ENCODE peak calls at places on chromosome 19, in eight cellular contexts. L, P, J, C, R, T, Z and V are unnamed samples.

GRCh38 chr19:54325194-54325621 is 12.2 kb upstream of the LILRA5 start:
- DNase-seq in Z (no peak), T (no peak), P (peak), J (no peak), L (peak), R (no peak), C (peak), V (peak)

GRCh38 chr19:3383121-3383722 is 16.8 kb downstream of the NFIC start:
- DNase-seq in L (peak), T (no peak), C (peak), J (peak), Z (peak), R (no peak), P (no peak), V (no peak)

GRCh38 chr19:8578642-8579265 is 1.5 kb upstream of the MYO1F start:
- DNase-seq in R (peak), T (peak), P (no peak), J (peak), L (peak), C (peak), Z (peak), V (peak)

GRCh38 chr19:10189631-10190425 is 4.9 kb downstream of the DNMT1 start:
- DNase-seq in P (no peak), Z (no peak), R (no peak), T (no peak), J (no peak), L (no peak), C (no peak), V (peak)

GRCh38 chr19:52492991-52493470 is 34.4 kb upstream of the ZNF808 start:
- DNase-seq in T (no peak), L (no peak), C (no peak), P (no peak), Z (no peak), R (no peak), J (no peak), V (no peak)

GRCh38 chr19:29598036-29598435 is 8.0 kb upstream of the POP4 start:
- DNase-seq in Z (no peak), J (no peak), C (no peak), T (no peak), R (no peak), L (no peak), P (no peak), V (no peak)

GRCh38 chr19:16363133-16363851 is 38.7 kb downstream of the KLF2 start:
- DNase-seq in L (no peak), P (no peak), C (no peak), T (no peak), J (no peak), Z (no peak), R (peak), V (no peak)

GRCh38 chr19:44202470-44202869 is 9.9 kb upstream of the ZNF227 start:
- DNase-seq in T (no peak), L (no peak), P (no peak), Z (no peak), J (no peak), C (no peak), R (no peak), V (no peak)

GRCh38 chr19:5903054-5903501 is 512 bp downstream of the NDUFA11 start:
- DNase-seq in T (no peak), R (no peak), L (no peak), Z (no peak), P (peak), C (no peak), J (no peak), V (peak)

GRCh38 chr19:29927944-29928669 is 13.9 kb upstream of the URI1 start:
- DNase-seq in L (no peak), R (no peak), C (no peak), T (no peak), Z (no peak), J (no peak), P (no peak), V (no peak)

GRCh38 chr19:7294571-7295212 is 478 bp upstream of the INSR start:
- DNase-seq in L (peak), P (peak), T (peak), R (peak), Z (peak), C (peak), J (peak), V (peak)

GRCh38 chr19:13978306-13978705 is 26.0 kb downstream of the DCAF15 start:
- DNase-seq in L (peak), T (peak), Z (peak), C (peak), P (no peak), J (peak), R (peak), V (peak)

GRCh38 chr19:43934985-43935708 is at the start of gene ZNF45:
- DNase-seq in C (peak), R (peak), L (peak), J (peak), P (peak), Z (peak), T (peak), V (peak)

GRCh38 chr19:55283548-55284393 is at the start of gene BRSK1:
- DNase-seq in J (peak), R (peak), Z (no peak), L (peak), P (peak), T (no peak), C (no peak), V (no peak)

GRCh38 chr19:19185853-19186728 is 5.9 kb downstream of the BORCS8 start:
- DNase-seq in L (peak), P (no peak), J (no peak), C (no peak), T (no peak), R (peak), Z (no peak), V (peak)

GRCh38 chr19:3632739-3633558 is 6.4 kb upstream of the CACTIN start:
- DNase-seq in L (no peak), P (no peak), Z (no peak), T (no peak), R (no peak), C (no peak), J (no peak), V (no peak)

GRCh38 chr19:41495589-41495988 is 52.6 kb downstream of the ERICH4 start:
- DNase-seq in L (no peak), C (no peak), Z (no peak), J (no peak), P (no peak), R (no peak), T (no peak), V (no peak)

GRCh38 chr19:41499899-41500298 is 56.9 kb downstream of the ERICH4 start:
- DNase-seq in J (no peak), P (no peak), C (no peak), T (no peak), Z (no peak), L (no peak), R (no peak), V (no peak)

GRCh38 chr19:41505105-41505504 is 62.1 kb downstream of the ERICH4 start:
- DNase-seq in C (no peak), J (no peak), L (no peak), R (no peak), P (no peak), T (no peak), Z (no peak), V (no peak)

GRCh38 chr19:41501854-41502253 is 58.9 kb downstream of the ERICH4 start:
- DNase-seq in J (no peak), T (no peak), C (no peak), P (no peak), L (no peak), R (no peak), Z (no peak), V (no peak)

GRCh38 chr19:41500443-41500842 is 57.5 kb downstream of the ERICH4 start:
- DNase-seq in T (no peak), Z (no peak), L (no peak), J (no peak), R (no peak), C (no peak), P (no peak), V (no peak)
- TF ChIP-seq POLR2A in T (peak), Z (no peak), L (no peak), J (no peak), R (no peak), C (no peak), P (no peak), V (no peak)

GRCh38 chr19:12139885-12140544 is at the start of gene ZNF20:
- DNase-seq in J (peak), Z (peak), T (peak), R (peak), C (peak), P (peak), L (peak), V (peak)
- TF ChIP-seq POLR2A in J (no peak), Z (no peak), T (peak), R (peak), C (no peak), P (peak), L (peak), V (peak)

GRCh38 chr19:35039881-35040456 is 1.6 kb upstream of the HPN start:
- DNase-seq in J (no peak), Z (no peak), P (no peak), R (no peak), L (no peak), C (no peak), T (no peak), V (no peak)

GRCh38 chr19:35041548-35042055 is at the start of gene HPN:
- DNase-seq in P (no peak), C (no peak), Z (no peak), J (no peak), T (no peak), L (no peak), R (peak), V (no peak)

GRCh38 chr19:35040826-35041547 is 534 bp upstream of the HPN start:
- DNase-seq in P (no peak), J (peak), L (peak), R (peak), T (peak), Z (peak), C (peak), V (no peak)

GRCh38 chr19:35038623-35039512 is 2.7 kb upstream of the HPN start:
- DNase-seq in C (no peak), R (no peak), L (no peak), J (no peak), P (no peak), Z (no peak), T (no peak), V (no peak)

DNA sequence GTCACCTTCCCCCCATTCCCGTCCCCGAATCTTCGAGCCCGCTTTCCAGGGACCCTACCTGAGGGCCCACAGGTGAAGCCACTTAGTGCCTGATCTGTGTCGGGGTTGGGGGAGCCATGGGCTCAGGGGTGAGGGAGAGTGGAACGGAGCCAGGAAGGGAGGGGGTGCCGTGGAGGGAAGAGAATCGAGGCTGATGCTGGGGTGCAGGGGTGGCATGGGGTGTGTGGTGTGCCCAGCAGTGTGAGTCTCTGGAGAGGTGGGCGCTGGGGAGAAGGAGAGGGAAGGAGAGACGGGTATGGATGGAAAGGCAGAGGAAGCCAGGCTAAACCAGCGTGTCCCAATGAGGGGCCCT is 1.1 kb upstream of the HPN start:
- DNase-seq in C (no peak), R (no peak), L (no peak), Z (no peak), P (no peak), T (no peak), J (no peak), V (no peak)
- TF ChIP-seq POLR2A in C (no peak), R (no peak), L (no peak), Z (no peak), P (no peak), T (no peak), J (no peak), V (no peak)

DNA sequence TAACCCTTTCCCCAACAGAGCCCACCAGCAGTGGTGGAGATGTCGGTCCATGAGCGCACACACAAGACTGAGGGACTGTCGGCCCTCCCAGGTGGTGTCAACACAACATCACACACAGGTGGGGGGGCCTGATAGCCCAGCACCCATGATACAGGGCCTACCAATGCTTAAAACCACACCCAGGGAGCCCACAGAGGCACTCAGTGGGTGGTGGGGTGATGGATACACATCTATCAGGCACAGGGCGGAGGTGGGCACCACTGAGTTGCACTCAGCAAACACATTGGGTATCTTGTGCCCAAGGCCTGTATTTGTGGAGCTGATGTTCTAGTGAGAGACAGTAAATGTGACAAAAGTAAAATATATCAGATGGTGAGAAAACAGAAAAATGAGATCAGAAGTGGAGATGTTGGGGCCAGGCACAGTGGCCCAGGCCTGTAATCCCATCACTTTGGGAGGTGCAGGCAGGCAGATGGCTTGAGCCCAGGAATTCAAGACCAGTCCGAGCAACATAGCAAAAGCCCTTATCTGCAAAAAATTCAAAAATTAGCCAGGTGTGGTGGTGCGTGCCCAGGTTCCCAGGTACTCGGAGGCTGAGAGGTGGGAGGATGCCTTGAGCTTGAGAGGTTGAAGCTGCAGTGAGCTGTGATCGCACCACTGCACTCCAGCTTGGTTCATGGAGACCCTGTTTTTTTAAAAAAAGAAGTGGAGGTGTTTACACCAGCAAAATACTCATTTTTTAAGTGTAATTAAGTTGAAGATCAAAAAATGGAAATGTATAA is 6.8 kb upstream of the ZFP36 start:
- DNase-seq in R (no peak), J (no peak), L (no peak), C (no peak), T (peak), P (no peak), Z (no peak), V (no peak)
- TF ChIP-seq POLR2A in R (no peak), J (no peak), L (no peak), C (no peak), T (no peak), P (no peak), Z (no peak), V (no peak)

GRCh38 chr19:33373701-33374405 is at the start of gene CEBPG:
- DNase-seq in R (peak), C (no peak), Z (no peak), L (peak), T (peak), P (peak), J (peak), V (peak)
- TF ChIP-seq POLR2A in R (no peak), C (no peak), Z (no peak), L (peak), T (peak), P (peak), J (peak), V (peak)

GRCh38 chr19:1251503-1252220 is 3.3 kb downstream of the MIDN start:
- DNase-seq in P (peak), R (no peak), C (no peak), T (peak), Z (no peak), J (peak), L (peak), V (peak)
- TF ChIP-seq POLR2A in P (no peak), R (no peak), C (no peak), T (no peak), Z (no peak), J (no peak), L (peak), V (peak)

GRCh38 chr19:40281381-40282208 is 3.5 kb downstream of the AKT2 start:
- DNase-seq in Z (no peak), T (no peak), L (no peak), P (no peak), C (no peak), R (no peak), J (peak), V (no peak)
- TF ChIP-seq POLR2A in Z (no peak), T (no peak), L (no peak), P (no peak), C (no peak), R (no peak), J (no peak), V (no peak)

GRCh38 chr19:57350877-57351805 is at the start of gene ZNF304:
- DNase-seq in Z (peak), L (peak), C (peak), R (peak), J (peak), T (peak), P (peak), V (peak)
- TF ChIP-seq POLR2A in Z (no peak), L (peak), C (no peak), R (no peak), J (no peak), T (peak), P (peak), V (peak)

GRCh38 chr19:46860125-46860845 is 512 bp upstream of the ARHGAP35 start:
- DNase-seq in L (peak), P (peak), T (peak), Z (peak), R (peak), C (peak), J (peak), V (peak)
- TF ChIP-seq POLR2A in L (peak), P (peak), T (peak), Z (no peak), R (no peak), C (peak), J (peak), V (peak)